ENCODE peak calls at places on chromosomes 5 and 9, in five cellular contexts. C, Q, F, B and I are unnamed samples.

GRCh38 chr9:36679710-36680109 is 107.0 kb downstream of the MELK start:
- ATAC-seq in C (no peak), Q (no peak), F (no peak), B (no peak), I (no peak)

GRCh38 chr5:157744055-157745011 is 821 bp downstream of the LSM11 start:
- ATAC-seq in C (peak), Q (peak), F (peak), B (peak), I (peak)

GRCh38 chr9:69190086-69190865 is 16.2 kb downstream of the TJP2 start:
- ATAC-seq in C (peak), Q (no peak), F (no peak), B (no peak), I (no peak)

GRCh38 chr5:35867998-35868397 is 11.3 kb downstream of the IL7R start:
- ATAC-seq in C (no peak), Q (no peak), F (no peak), B (no peak), I (no peak)

GRCh38 chr5:34045996-34046395 is 3.0 kb upstream of the C1QTNF3 start:
- ATAC-seq in C (peak), Q (no peak), F (no peak), B (no peak), I (no peak)

GRCh38 chr5:68378204-68378830 is 162.8 kb downstream of the PIK3R1 start:
- ATAC-seq in C (no peak), Q (peak), F (peak), B (no peak), I (peak)

GRCh38 chr9:74872619-74873233 is 15.0 kb downstream of the TRPM6 start:
- ATAC-seq in C (no peak), Q (no peak), F (no peak), B (no peak), I (no peak)

GRCh38 chr5:67528953-67529352 is 332.4 kb upstream of the CD180 start:
- ATAC-seq in C (no peak), Q (no peak), F (no peak), B (no peak), I (no peak)

GRCh38 chr9:81833563-81834345 is 94.5 kb upstream of the SPATA31D4 start:
- ATAC-seq in C (peak), Q (no peak), F (no peak), B (no peak), I (no peak)

GRCh38 chr5:107808671-107809137 is 138.0 kb upstream of the EFNA5 start:
- ATAC-seq in C (no peak), Q (no peak), F (no peak), B (no peak), I (no peak)

GRCh38 chr5:55600536-55601208 is 65.9 kb upstream of the PLPP1 start:
- ATAC-seq in C (peak), Q (peak), F (no peak), B (no peak), I (no peak)

GRCh38 chr9:121359358-121360294 is 10.4 kb downstream of the STOM start:
- ATAC-seq in C (no peak), Q (no peak), F (peak), B (no peak), I (peak)

GRCh38 chr9:130521715-130522114 is 57.7 kb upstream of the FUBP3 start:
- ATAC-seq in C (no peak), Q (no peak), F (no peak), B (no peak), I (no peak)

GRCh38 chr9:126334626-126335621 is 8.3 kb downstream of the MVB12B start:
- ATAC-seq in C (peak), Q (no peak), F (no peak), B (no peak), I (no peak)

GRCh38 chr9:107118873-107119272 is 164.2 kb upstream of the RAD23B start:
- ATAC-seq in C (no peak), Q (no peak), F (no peak), B (no peak), I (no peak)

GRCh38 chr5:58499951-58500350 is 8.7 kb downstream of the GAPT start:
- ATAC-seq in C (no peak), Q (no peak), F (no peak), B (no peak), I (no peak)

GRCh38 chr9:109022909-109023308 is 9.6 kb upstream of the CTNNAL1 start:
- ATAC-seq in C (no peak), Q (no peak), F (no peak), B (peak), I (no peak)

GRCh38 chr9:34606190-34606589 is 5.7 kb downstream of the RPP25L start:
- ATAC-seq in C (no peak), Q (no peak), F (no peak), B (no peak), I (no peak)

GRCh38 chr5:138391859-138392386 is 39.4 kb downstream of the KDM3B start:
- ATAC-seq in C (no peak), Q (no peak), F (no peak), B (no peak), I (no peak)

GRCh38 chr5:143554194-143554717 is 150.8 kb upstream of the NR3C1 start:
- ATAC-seq in C (peak), Q (no peak), F (peak), B (no peak), I (no peak)

GRCh38 chr5:174917976-174918554 is 193.7 kb downstream of the MSX2 start:
- ATAC-seq in C (no peak), Q (no peak), F (no peak), B (no peak), I (no peak)

GRCh38 chr9:116697341-116697740 is 10.2 kb downstream of the TRIM32 start:
- ATAC-seq in C (no peak), Q (no peak), F (no peak), B (no peak), I (no peak)

GRCh38 chr5:179278546-179278945 is 66.7 kb downstream of the ADAMTS2 start:
- ATAC-seq in C (no peak), Q (peak), F (no peak), B (peak), I (no peak)

GRCh38 chr5:173302546-173303155 is 25.6 kb downstream of the STC2 start:
- ATAC-seq in C (no peak), Q (no peak), F (no peak), B (peak), I (no peak)

GRCh38 chr5:26727916-26728315 is 310.5 kb downstream of the CDH9 start:
- ATAC-seq in C (no peak), Q (no peak), F (no peak), B (no peak), I (no peak)

GRCh38 chr5:154793599-154794524 is 38.7 kb downstream of the LARP1 start:
- ATAC-seq in C (peak), Q (no peak), F (no peak), B (peak), I (no peak)

GRCh38 chr9:134475051-134475790 is 149.0 kb downstream of the RXRA start:
- ATAC-seq in C (peak), Q (no peak), F (no peak), B (no peak), I (no peak)

GRCh38 chr9:132185164-132186009 is 23.5 kb downstream of the NTNG2 start:
- ATAC-seq in C (no peak), Q (no peak), F (no peak), B (peak), I (no peak)

GRCh38 chr9:130630506-130631330 is 33.7 kb upstream of the PRDM12 start:
- ATAC-seq in C (no peak), Q (no peak), F (no peak), B (no peak), I (no peak)

GRCh38 chr5:142364251-142365145 is 39.7 kb upstream of the SPRY4 start:
- ATAC-seq in C (peak), Q (no peak), F (no peak), B (peak), I (no peak)

GRCh38 chr9:137227057-137227852 is at the start of gene RNF224:
- ATAC-seq in C (peak), Q (peak), F (peak), B (peak), I (peak)

GRCh38 chr9:15837079-15837679 is 284.3 kb downstream of the CCDC171 start:
- ATAC-seq in C (peak), Q (peak), F (peak), B (no peak), I (no peak)

GRCh38 chr9:73579823-73580222 is 428.2 kb downstream of the ANXA1 start:
- ATAC-seq in C (peak), Q (no peak), F (no peak), B (no peak), I (no peak)